ENCODE peak calls at places on chromosomes 5 and 9, in five cellular contexts. One of them, this sample, is unnamed.

GRCh38 chr9:127463891-127464290 is 12.6 kb downstream of the LRSAM1 start:
- DNase-seq in Calu3: no peak
- DNase-seq in CD4-positive, alpha-beta T cell: no peak
- DNase-seq in MM.1S: no peak
- DNase-seq in ovary: no peak
- DNase-seq in this sample: no peak

GRCh38 chr9:113929634-113930092 is 53.6 kb downstream of the ZNF618 start:
- DNase-seq in Calu3: no peak
- DNase-seq in CD4-positive, alpha-beta T cell: no peak
- DNase-seq in MM.1S: no peak
- DNase-seq in ovary: no peak
- DNase-seq in this sample: no peak

GRCh38 chr5:11394933-11395332 is 509.3 kb downstream of the CTNND2 start:
- DNase-seq in Calu3: no peak
- DNase-seq in CD4-positive, alpha-beta T cell: no peak
- DNase-seq in MM.1S: no peak
- DNase-seq in ovary: no peak
- DNase-seq in this sample: no peak

GRCh38 chr9:130699047-130699446 is 5.5 kb downstream of the EXOSC2 start:
- DNase-seq in Calu3: no peak
- DNase-seq in CD4-positive, alpha-beta T cell: no peak
- DNase-seq in MM.1S: no peak
- DNase-seq in ovary: no peak
- DNase-seq in this sample: no peak

GRCh38 chr5:169350016-169350415 is 49.1 kb upstream of the SLIT3 start:
- DNase-seq in Calu3: no peak
- DNase-seq in CD4-positive, alpha-beta T cell: no peak
- DNase-seq in MM.1S: no peak
- DNase-seq in ovary: no peak
- DNase-seq in this sample: no peak

GRCh38 chr5:83022334-83022733 is 54.9 kb downstream of the TMEM167A start:
- DNase-seq in Calu3: no peak
- DNase-seq in CD4-positive, alpha-beta T cell: no peak
- DNase-seq in MM.1S: no peak
- DNase-seq in ovary: no peak
- DNase-seq in this sample: no peak

GRCh38 chr5:110104728-110105127 is 415.0 kb downstream of the MAN2A1 start:
- DNase-seq in Calu3: no peak
- DNase-seq in CD4-positive, alpha-beta T cell: no peak
- DNase-seq in MM.1S: no peak
- DNase-seq in ovary: no peak
- DNase-seq in this sample: no peak

GRCh38 chr5:174195517-174195916 is 150.0 kb downstream of the NSG2 start:
- DNase-seq in Calu3: no peak
- DNase-seq in CD4-positive, alpha-beta T cell: no peak
- DNase-seq in MM.1S: no peak
- DNase-seq in ovary: no peak
- DNase-seq in this sample: no peak

GRCh38 chr9:32294051-32294600 is 90.3 kb upstream of the ACO1 start:
- DNase-seq in Calu3: no peak
- DNase-seq in CD4-positive, alpha-beta T cell: no peak
- DNase-seq in MM.1S: no peak
- DNase-seq in ovary: no peak
- DNase-seq in this sample: no peak

GRCh38 chr5:122473138-122473843 is 161.3 kb downstream of the SNCAIP start:
- DNase-seq in Calu3: no peak
- DNase-seq in CD4-positive, alpha-beta T cell: no peak
- DNase-seq in MM.1S: peak
- DNase-seq in ovary: no peak
- DNase-seq in this sample: no peak

GRCh38 chr9:116546711-116547581 is 140.2 kb upstream of the TRIM32 start:
- DNase-seq in Calu3: peak
- DNase-seq in CD4-positive, alpha-beta T cell: no peak
- DNase-seq in MM.1S: no peak
- DNase-seq in ovary: no peak
- DNase-seq in this sample: no peak

GRCh38 chr5:136028782-136029742 is at the start of gene TGFBI:
- DNase-seq in Calu3: peak
- DNase-seq in CD4-positive, alpha-beta T cell: no peak
- DNase-seq in MM.1S: no peak
- DNase-seq in ovary: peak
- DNase-seq in this sample: peak

GRCh38 chr5:61347088-61347487 is 15.0 kb downstream of the ZSWIM6 start:
- DNase-seq in Calu3: no peak
- DNase-seq in CD4-positive, alpha-beta T cell: no peak
- DNase-seq in MM.1S: no peak
- DNase-seq in ovary: no peak
- DNase-seq in this sample: no peak

GRCh38 chr5:74977475-74977874 is 74.9 kb downstream of the GCNT4 start:
- DNase-seq in Calu3: no peak
- DNase-seq in CD4-positive, alpha-beta T cell: no peak
- DNase-seq in MM.1S: no peak
- DNase-seq in ovary: no peak
- DNase-seq in this sample: no peak

GRCh38 chr5:84821924-84822323 is 437.2 kb upstream of the EDIL3 start:
- DNase-seq in Calu3: no peak
- DNase-seq in CD4-positive, alpha-beta T cell: no peak
- DNase-seq in MM.1S: no peak
- DNase-seq in ovary: no peak
- DNase-seq in this sample: no peak

GRCh38 chr9:129880654-129881546 is 45.6 kb downstream of the USP20 start:
- DNase-seq in Calu3: no peak
- DNase-seq in CD4-positive, alpha-beta T cell: no peak
- DNase-seq in MM.1S: no peak
- DNase-seq in ovary: no peak
- DNase-seq in this sample: no peak

GRCh38 chr9:92438900-92439526 is 14.7 kb upstream of the OMD start:
- DNase-seq in Calu3: no peak
- DNase-seq in CD4-positive, alpha-beta T cell: no peak
- DNase-seq in MM.1S: peak
- DNase-seq in ovary: no peak
- DNase-seq in this sample: no peak

GRCh38 chr5:5432020-5432707 is 9.7 kb downstream of the ICE1 start:
- DNase-seq in Calu3: no peak
- DNase-seq in CD4-positive, alpha-beta T cell: no peak
- DNase-seq in MM.1S: no peak
- DNase-seq in ovary: no peak
- DNase-seq in this sample: no peak

GRCh38 chr9:71096431-71097108 is 24.9 kb downstream of the TRPM3 start:
- DNase-seq in Calu3: no peak
- DNase-seq in CD4-positive, alpha-beta T cell: no peak
- DNase-seq in MM.1S: no peak
- DNase-seq in ovary: no peak
- DNase-seq in this sample: no peak

GRCh38 chr9:10045598-10045997 is 567.2 kb downstream of the PTPRD start:
- DNase-seq in Calu3: no peak
- DNase-seq in CD4-positive, alpha-beta T cell: no peak
- DNase-seq in MM.1S: peak
- DNase-seq in ovary: no peak
- DNase-seq in this sample: no peak

GRCh38 chr9:33166263-33167083 is 663 bp downstream of the B4GALT1 start:
- DNase-seq in Calu3: no peak
- DNase-seq in CD4-positive, alpha-beta T cell: no peak
- DNase-seq in MM.1S: peak
- DNase-seq in ovary: peak
- DNase-seq in this sample: no peak

GRCh38 chr5:68548959-68549676 is 333.6 kb downstream of the PIK3R1 start:
- DNase-seq in Calu3: no peak
- DNase-seq in CD4-positive, alpha-beta T cell: no peak
- DNase-seq in MM.1S: no peak
- DNase-seq in ovary: no peak
- DNase-seq in this sample: no peak
- TF ChIP-seq CTCF in Calu3: no peak
- TF ChIP-seq CTCF in CD4-positive, alpha-beta T cell: no peak
- TF ChIP-seq CTCF in MM.1S: no peak
- TF ChIP-seq CTCF in ovary: no peak
- TF ChIP-seq CTCF in this sample: no peak

GRCh38 chr9:74742792-74743389 is 144.8 kb downstream of the TRPM6 start:
- DNase-seq in Calu3: peak
- DNase-seq in CD4-positive, alpha-beta T cell: no peak
- DNase-seq in MM.1S: peak
- DNase-seq in ovary: no peak
- DNase-seq in this sample: no peak
- TF ChIP-seq CTCF in Calu3: no peak
- TF ChIP-seq CTCF in CD4-positive, alpha-beta T cell: peak
- TF ChIP-seq CTCF in MM.1S: peak
- TF ChIP-seq CTCF in ovary: no peak
- TF ChIP-seq CTCF in this sample: peak

GRCh38 chr5:146967646-146968045 is 89.1 kb upstream of the PPP2R2B start:
- DNase-seq in Calu3: no peak
- DNase-seq in CD4-positive, alpha-beta T cell: no peak
- DNase-seq in MM.1S: no peak
- DNase-seq in ovary: no peak
- DNase-seq in this sample: no peak
- TF ChIP-seq CTCF in Calu3: no peak
- TF ChIP-seq CTCF in CD4-positive, alpha-beta T cell: no peak
- TF ChIP-seq CTCF in MM.1S: no peak
- TF ChIP-seq CTCF in ovary: no peak
- TF ChIP-seq CTCF in this sample: no peak

DNA sequence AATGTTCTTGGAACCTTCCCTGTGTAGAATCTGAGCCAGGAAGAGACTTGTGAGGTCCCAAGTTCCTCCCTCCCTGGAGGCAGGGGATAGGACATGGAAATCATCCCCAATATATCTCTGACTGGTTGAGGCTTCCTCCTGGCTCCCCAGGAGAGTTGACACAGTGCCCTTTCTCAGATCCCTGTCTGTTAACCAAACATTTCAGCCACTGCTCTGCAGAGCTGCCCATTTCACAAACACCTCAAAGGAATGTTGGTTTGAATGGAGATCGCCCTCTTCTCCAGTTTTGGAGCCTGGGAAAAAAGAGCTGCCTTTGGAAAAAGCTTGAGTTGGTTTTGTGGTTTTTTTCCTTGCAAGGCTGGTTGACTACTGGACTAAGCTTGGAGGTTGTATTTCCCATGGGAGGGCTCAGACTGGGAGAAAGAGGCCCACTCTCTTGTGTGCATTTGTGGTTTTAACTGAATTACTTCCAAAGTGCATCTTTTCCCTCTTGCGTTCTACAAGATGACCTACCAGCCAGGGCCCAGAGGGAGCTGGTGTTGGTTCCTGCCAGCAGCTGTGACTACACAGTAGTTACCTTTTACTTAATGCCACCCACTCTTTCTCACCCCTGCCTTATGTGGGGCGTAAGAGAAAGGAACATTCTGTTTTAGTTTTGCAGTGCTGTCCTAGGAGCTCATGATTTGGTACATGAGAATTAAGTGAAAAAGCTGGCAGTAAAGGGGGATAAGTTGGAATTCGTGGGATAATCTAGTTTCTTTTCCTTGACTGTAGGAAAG is 45.2 kb downstream of the RCL1 start:
- DNase-seq in Calu3: no peak
- DNase-seq in CD4-positive, alpha-beta T cell: no peak
- DNase-seq in MM.1S: no peak
- DNase-seq in ovary: no peak
- DNase-seq in this sample: no peak
- TF ChIP-seq CTCF in Calu3: no peak
- TF ChIP-seq CTCF in CD4-positive, alpha-beta T cell: no peak
- TF ChIP-seq CTCF in MM.1S: no peak
- TF ChIP-seq CTCF in ovary: no peak
- TF ChIP-seq CTCF in this sample: no peak

DNA sequence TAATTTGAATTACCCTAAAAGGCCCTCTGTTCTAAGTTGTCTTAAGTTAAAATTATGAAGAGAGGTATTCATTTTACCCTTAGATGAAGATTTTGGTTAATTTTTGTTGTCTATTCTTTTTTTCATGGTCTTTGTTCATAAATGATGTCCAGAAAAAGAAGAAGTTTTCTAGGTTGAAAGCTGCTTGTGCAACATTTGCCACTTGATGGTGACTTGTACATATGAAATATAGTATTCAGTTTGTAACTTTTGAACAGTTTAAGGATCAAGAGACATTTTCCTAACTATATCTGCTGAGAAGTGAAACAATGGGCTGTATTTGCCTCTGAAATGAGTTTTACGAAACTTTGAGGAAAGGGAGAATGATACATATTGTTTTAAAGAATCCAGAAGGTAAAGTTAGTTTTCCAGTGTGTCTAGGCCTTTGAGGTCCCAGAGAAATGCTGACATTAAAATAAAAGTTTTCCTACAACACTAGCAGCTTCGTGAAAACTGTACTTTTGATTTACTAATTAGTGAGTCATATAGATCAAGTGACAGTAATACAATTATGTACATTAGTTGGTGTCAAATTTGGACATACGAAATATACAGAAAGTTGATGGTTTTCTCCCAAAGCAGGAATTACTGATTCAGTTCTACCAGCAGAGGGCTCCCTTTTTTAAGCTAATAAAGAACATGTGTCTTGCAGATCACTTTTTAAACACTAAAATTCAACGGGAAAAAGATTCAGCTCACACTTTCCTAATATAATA is 70.5 kb downstream of the PIK3R1 start:
- DNase-seq in Calu3: no peak
- DNase-seq in CD4-positive, alpha-beta T cell: no peak
- DNase-seq in MM.1S: peak
- DNase-seq in ovary: no peak
- DNase-seq in this sample: peak
- TF ChIP-seq CTCF in Calu3: peak
- TF ChIP-seq CTCF in CD4-positive, alpha-beta T cell: peak
- TF ChIP-seq CTCF in MM.1S: peak
- TF ChIP-seq CTCF in ovary: peak
- TF ChIP-seq CTCF in this sample: peak

GRCh38 chr9:120439147-120439546 is 140.8 kb downstream of the CDK5RAP2 start:
- DNase-seq in Calu3: peak
- DNase-seq in CD4-positive, alpha-beta T cell: no peak
- DNase-seq in MM.1S: peak
- DNase-seq in ovary: no peak
- DNase-seq in this sample: no peak
- TF ChIP-seq CTCF in Calu3: peak
- TF ChIP-seq CTCF in CD4-positive, alpha-beta T cell: peak
- TF ChIP-seq CTCF in MM.1S: peak
- TF ChIP-seq CTCF in ovary: no peak
- TF ChIP-seq CTCF in this sample: peak

GRCh38 chr9:5870020-5870339 is 20.7 kb upstream of the MLANA start:
- DNase-seq in Calu3: no peak
- DNase-seq in CD4-positive, alpha-beta T cell: no peak
- DNase-seq in MM.1S: no peak
- DNase-seq in ovary: no peak
- DNase-seq in this sample: no peak

GRCh38 chr9:5870691-5871090 is 20.0 kb upstream of the MLANA start:
- DNase-seq in Calu3: no peak
- DNase-seq in CD4-positive, alpha-beta T cell: no peak
- DNase-seq in MM.1S: no peak
- DNase-seq in ovary: no peak
- DNase-seq in this sample: no peak

GRCh38 chr9:5871785-5872184 is 18.9 kb upstream of the MLANA start:
- DNase-seq in Calu3: no peak
- DNase-seq in CD4-positive, alpha-beta T cell: no peak
- DNase-seq in MM.1S: no peak
- DNase-seq in ovary: no peak
- DNase-seq in this sample: no peak

GRCh38 chr9:5868235-5868634 is 22.5 kb upstream of the MLANA start:
- DNase-seq in Calu3: no peak
- DNase-seq in CD4-positive, alpha-beta T cell: no peak
- DNase-seq in MM.1S: no peak
- DNase-seq in ovary: no peak
- DNase-seq in this sample: no peak

GRCh38 chr9:5869315-5870019 is 21.2 kb upstream of the MLANA start:
- DNase-seq in Calu3: no peak
- DNase-seq in CD4-positive, alpha-beta T cell: no peak
- DNase-seq in MM.1S: no peak
- DNase-seq in ovary: no peak
- DNase-seq in this sample: peak
- TF ChIP-seq CTCF in Calu3: no peak
- TF ChIP-seq CTCF in CD4-positive, alpha-beta T cell: no peak
- TF ChIP-seq CTCF in MM.1S: peak
- TF ChIP-seq CTCF in ovary: no peak
- TF ChIP-seq CTCF in this sample: peak

GRCh38 chr9:25716220-25716872 is 38.1 kb upstream of the TUSC1 start:
- DNase-seq in Calu3: peak
- DNase-seq in CD4-positive, alpha-beta T cell: no peak
- DNase-seq in MM.1S: no peak
- DNase-seq in ovary: no peak
- DNase-seq in this sample: peak
- TF ChIP-seq CTCF in Calu3: no peak
- TF ChIP-seq CTCF in CD4-positive, alpha-beta T cell: no peak
- TF ChIP-seq CTCF in MM.1S: peak
- TF ChIP-seq CTCF in ovary: no peak
- TF ChIP-seq CTCF in this sample: peak

This sample was measured in GM13977.